ENCODE peak calls at places on chromosomes 2 and 18, in seven cellular contexts. G is PC-9; D is CD4-positive, CD25-positive, alpha-beta regulatory T cell; U is adrenal gland; F is PC-3; S is left ventricle myocardium inferior; P is A549. R is an unnamed sample. For H3K4me1, the result is how much of the 10 kb centered on the place peaks cover.

GRCh38 chr18:54296017-54296416 is 26.7 kb downstream of the POLI start:
- DNase-seq in D (peak), S (no peak), P (no peak), U (no peak), G (no peak), F (peak), R (no peak)

GRCh38 chr2:236858661-236859060 is 227.0 kb upstream of the COPS8 start:
- DNase-seq in F (no peak), G (no peak), S (no peak), U (peak), P (no peak), D (no peak), R (no peak)

GRCh38 chr2:26330114-26330581 is 15.8 kb upstream of the SELENOI start:
- DNase-seq in G (peak), F (peak), P (peak), D (peak), U (peak), S (peak), R (peak)

GRCh38 chr2:29278964-29279363 is 163.7 kb downstream of the CLIP4 start:
- DNase-seq in G (no peak), P (no peak), S (no peak), U (no peak), D (no peak), F (no peak), R (no peak)

GRCh38 chr2:76169985-76170384 is 459.3 kb upstream of the GCFC2 start:
- DNase-seq in U (no peak), S (no peak), F (no peak), G (no peak), D (no peak), P (no peak), R (no peak)

GRCh38 chr18:34225218-34225553 is 473 bp upstream of the NOL4 start:
- DNase-seq in F (no peak), S (no peak), D (no peak), P (no peak), U (no peak), G (no peak), R (no peak)

GRCh38 chr2:38194751-38195150 is 118.8 kb upstream of the CYP1B1 start:
- DNase-seq in G (peak), F (peak), U (no peak), P (no peak), S (no peak), D (no peak), R (no peak)

GRCh38 chr2:150647943-150648342 is 160.5 kb upstream of the RND3 start:
- DNase-seq in U (no peak), F (peak), G (no peak), D (no peak), P (no peak), S (no peak), R (no peak)

GRCh38 chr2:231541605-231542509 is 11.6 kb upstream of the NMUR1 start:
- DNase-seq in G (no peak), U (no peak), F (no peak), S (no peak), P (no peak), D (peak), R (no peak)

GRCh38 chr2:85976106-85976920 is 87.5 kb upstream of the ST3GAL5 start:
- DNase-seq in D (no peak), U (no peak), S (peak), F (no peak), P (no peak), G (no peak), R (no peak)

GRCh38 chr18:49645196-49645595 is 83.3 kb downstream of the LIPG start:
- DNase-seq in P (no peak), G (no peak), F (no peak), U (no peak), D (no peak), S (no peak), R (no peak)

GRCh38 chr2:218780026-218780425 is 1.9 kb upstream of the CYP27A1 start:
- DNase-seq in F (no peak), G (no peak), U (no peak), P (no peak), S (no peak), D (no peak), R (no peak)

GRCh38 chr18:2948038-2948437 is 64.9 kb downstream of the LPIN2 start:
- DNase-seq in S (no peak), P (peak), G (no peak), F (peak), U (no peak), D (no peak), R (no peak)

GRCh38 chr2:68039317-68039716 is 23.5 kb downstream of the C1D start:
- DNase-seq in U (no peak), P (no peak), S (no peak), D (no peak), F (no peak), G (no peak), R (no peak)

GRCh38 chr2:29767606-29768335 is 153.6 kb downstream of the ALK start:
- DNase-seq in D (no peak), U (no peak), F (no peak), G (no peak), S (no peak), P (no peak), R (no peak)

GRCh38 chr18:31419457-31419932 is 28.0 kb upstream of the DSG3 start:
- DNase-seq in P (no peak), F (no peak), S (no peak), D (no peak), G (peak), U (no peak), R (no peak)

GRCh38 chr2:237128026-237128703 is 42.5 kb downstream of the COPS8 start:
- DNase-seq in F (peak), S (peak), D (no peak), P (peak), G (peak), U (peak), R (peak)

GRCh38 chr18:13222371-13223281 is 4.1 kb downstream of the LDLRAD4 start:
- DNase-seq in D (no peak), U (peak), F (peak), S (peak), G (no peak), P (no peak), R (no peak)

GRCh38 chr18:79826966-79827365 is 29.2 kb downstream of the KCNG2 start:
- DNase-seq in D (no peak), S (no peak), U (no peak), G (no peak), P (no peak), F (no peak), R (no peak)

DNA sequence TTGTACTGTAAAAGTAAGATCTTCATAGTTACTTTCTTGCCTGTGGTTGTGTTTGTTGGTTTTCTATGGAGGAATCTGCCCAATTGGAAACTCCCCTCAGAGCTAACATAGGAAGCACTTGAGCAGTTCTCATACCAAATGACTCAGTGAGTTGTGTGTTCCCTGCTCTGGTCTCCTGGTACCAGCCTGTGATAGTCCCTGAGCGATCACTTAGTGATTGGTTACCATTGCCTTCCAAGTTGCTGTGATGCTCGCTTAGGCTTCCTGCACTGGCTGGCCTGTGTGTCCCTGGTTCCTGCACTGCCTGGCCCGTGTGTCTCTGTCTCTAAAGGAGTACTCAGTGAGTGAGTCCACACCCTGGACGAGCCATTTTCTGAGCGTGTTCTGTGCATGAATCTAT is 133.0 kb downstream of the MAP4K4 start:
- DNase-seq in D (no peak), U (no peak), P (no peak), G (no peak), S (no peak), F (peak), R (no peak)
- H3K4me1 ChIP-seq in D (half or more), U (under half), P (under half), G (half or more), S (half or more), F (under half), R (under half)

GRCh38 chr2:222672068-222672401 is 577 bp downstream of the MOGAT1 start:
- DNase-seq in P (no peak), D (no peak), F (no peak), G (no peak), U (no peak), S (no peak), R (no peak)
- H3K4me3 ChIP-seq in P (peak), D (no peak), F (peak), G (peak), U (no peak), S (peak), R (peak)

GRCh38 chr2:121390082-121390481 is 105.1 kb upstream of the TFCP2L1 start:
- DNase-seq in U (no peak), F (no peak), S (no peak), G (no peak), P (no peak), D (no peak), R (no peak)
- H3K4me1 ChIP-seq in U (under half), F (under half), S (under half), G (under half), P (under half), D (under half), R (under half)

GRCh38 chr2:239202343-239202742 is 198.5 kb downstream of the HDAC4 start:
- DNase-seq in G (no peak), U (no peak), P (no peak), D (no peak), S (no peak), F (no peak), R (no peak)
- H3K4me3 ChIP-seq in G (no peak), U (no peak), P (no peak), D (no peak), S (no peak), F (no peak), R (no peak)

R was measured in Panc1.